ENCODE peak calls at places on chromosomes 1 and 21, in five cellular contexts. Y is lower leg skin, R is A172, Z is A549, U is naive B cell. O is an unnamed sample.
A peak's percentile ranks its signal among the peaks of the same experiment; 100 is the strongest.

GRCh38 chr1:156051011-156051725 is 2.4 kb downstream of the UBQLN4 start:
- DNase-seq in Y (no peak), R (no peak), U (no peak), Z (no peak), O (no peak)

GRCh38 chr1:21337931-21338567 is 47.8 kb upstream of the ECE1 start:
- DNase-seq in Y (peak; percentile 99), R (no peak), U (no peak), Z (no peak), O (peak; percentile 83)

GRCh38 chr1:76901158-76901767 is 34.0 kb downstream of the ST6GALNAC5 start:
- DNase-seq in U (no peak), Z (peak; percentile 35), Y (no peak), R (peak; percentile 51), O (peak; percentile 68)

GRCh38 chr21:45873418-45873817 is 108.2 kb upstream of the COL6A1 start:
- DNase-seq in U (no peak), Z (no peak), R (no peak), Y (no peak), O (no peak)

GRCh38 chr1:243254927-243255790 is at the start of gene CEP170:
- DNase-seq in Z (peak; percentile 86), Y (peak; percentile 98), U (peak; percentile 90), R (peak; percentile 95), O (peak; percentile 97)

GRCh38 chr1:92461364-92462097 is 25.2 kb downstream of the GFI1 start:
- DNase-seq in R (no peak), U (no peak), Y (no peak), Z (no peak), O (peak; percentile 61)

GRCh38 chr1:39398278-39399010 is 93.0 kb upstream of the BMP8A start:
- DNase-seq in Y (peak; percentile 90), U (peak; percentile 18), R (peak; percentile 99), Z (peak; percentile 89), O (peak; percentile 98)

GRCh38 chr1:8321612-8322011 is 3.7 kb downstream of the SLC45A1 start:
- DNase-seq in Y (no peak), Z (no peak), U (no peak), R (no peak), O (no peak)

GRCh38 chr21:36608251-36608650 is 90.7 kb upstream of the SIM2 start:
- DNase-seq in R (no peak), U (no peak), Y (no peak), Z (no peak), O (no peak)

GRCh38 chr1:228190778-228191177 is 17.1 kb upstream of the OBSCN start:
- DNase-seq in R (no peak), Z (no peak), U (no peak), Y (peak; percentile 18), O (no peak)

GRCh38 chr21:34845521-34846213 is 176.9 kb downstream of the CLIC6 start:
- DNase-seq in U (no peak), Z (no peak), R (peak; percentile 87), Y (peak; percentile 62), O (peak; percentile 96)